ENCODE peak calls at places on chromosome 11, in ten cellular contexts. W, N, A, T, X, H, K, B, Y and O are unnamed samples.

GRCh38 chr11:45264839-45265515 is 21.2 kb downstream of the SYT13 start:
- DNase-seq in W (no peak), N (no peak), A (peak), T (peak), X (peak), H (no peak), K (no peak), B (no peak), Y (no peak), O (no peak)

GRCh38 chr11:115660072-115660805 is 156.0 kb upstream of the CADM1 start:
- DNase-seq in W (no peak), N (no peak), A (no peak), T (no peak), X (no peak), H (no peak), K (no peak), B (no peak), Y (no peak), O (no peak)

GRCh38 chr11:123718075-123718868 is 23.2 kb downstream of the ZNF202 start:
- DNase-seq in W (no peak), N (no peak), A (no peak), T (no peak), X (no peak), H (no peak), K (no peak), B (no peak), Y (no peak), O (no peak)

GRCh38 chr11:68008381-68009337 is 1.5 kb upstream of the ALDH3B1 start:
- DNase-seq in W (peak), N (no peak), A (peak), T (peak), X (no peak), H (peak), K (peak), B (no peak), Y (no peak), O (peak)

GRCh38 chr11:119776031-119776636 is 47.1 kb upstream of the NECTIN1 start:
- DNase-seq in W (no peak), N (no peak), A (no peak), T (no peak), X (no peak), H (no peak), K (no peak), B (no peak), Y (no peak), O (peak)

GRCh38 chr11:93225642-93226041 is 27.9 kb upstream of the SLC36A4 start:
- DNase-seq in W (no peak), N (no peak), A (peak), T (no peak), X (no peak), H (no peak), K (no peak), B (no peak), Y (no peak), O (no peak)

GRCh38 chr11:104531075-104531474 is 367.1 kb upstream of the PDGFD start:
- DNase-seq in W (no peak), N (peak), A (peak), T (no peak), X (peak), H (no peak), K (no peak), B (no peak), Y (no peak), O (no peak)

GRCh38 chr11:34223021-34223813 is 117.8 kb downstream of the NAT10 start:
- DNase-seq in W (peak), N (no peak), A (no peak), T (peak), X (no peak), H (peak), K (peak), B (no peak), Y (no peak), O (no peak)

GRCh38 chr11:131235328-131236298 is 134.8 kb upstream of the NTM start:
- DNase-seq in W (no peak), N (no peak), A (no peak), T (no peak), X (no peak), H (no peak), K (no peak), B (no peak), Y (no peak), O (no peak)

GRCh38 chr11:41784513-41785335 is 325.3 kb upstream of the LRRC4C start:
- DNase-seq in W (no peak), N (no peak), A (peak), T (no peak), X (no peak), H (no peak), K (no peak), B (no peak), Y (no peak), O (no peak)

GRCh38 chr11:107251298-107251697 is 206.3 kb downstream of the CWF19L2 start:
- DNase-seq in W (no peak), N (no peak), A (no peak), T (no peak), X (no peak), H (no peak), K (no peak), B (no peak), Y (no peak), O (no peak)

GRCh38 chr11:12017243-12017678 is 8.8 kb upstream of the DKK3 start:
- DNase-seq in W (no peak), N (no peak), A (peak), T (no peak), X (no peak), H (no peak), K (no peak), B (no peak), Y (no peak), O (no peak)

GRCh38 chr11:71339178-71339881 is 87.0 kb upstream of the SHANK2 start:
- DNase-seq in W (peak), N (no peak), A (no peak), T (no peak), X (no peak), H (no peak), K (no peak), B (no peak), Y (no peak), O (peak)

GRCh38 chr11:128291043-128291442 is 296.3 kb downstream of the ETS1 start:
- DNase-seq in W (no peak), N (no peak), A (no peak), T (peak), X (no peak), H (no peak), K (peak), B (no peak), Y (no peak), O (peak)

GRCh38 chr11:134993691-134994243 is 581.7 kb upstream of the B3GAT1 start:
- DNase-seq in W (no peak), N (no peak), A (no peak), T (no peak), X (no peak), H (no peak), K (no peak), B (no peak), Y (no peak), O (no peak)

GRCh38 chr11:61687420-61687819 is 7.2 kb downstream of the DAGLA start:
- DNase-seq in W (no peak), N (no peak), A (no peak), T (no peak), X (no peak), H (no peak), K (no peak), B (no peak), Y (no peak), O (no peak)